ENCODE peak calls at places on chromosomes 3 and 15, in nine cellular contexts. M, F, P, B, W, T, R, J and Y are unnamed samples.

GRCh38 chr15:35822153-35822552 is 276.2 kb upstream of the DPH6 start:
- DNase-seq in M (no peak), F (no peak), P (no peak), B (no peak), W (no peak), T (no peak), R (no peak), J (no peak), Y (no peak)

GRCh38 chr15:60215225-60215963 is 182.4 kb downstream of the ANXA2 start:
- DNase-seq in M (no peak), F (no peak), P (no peak), B (no peak), W (no peak), T (no peak), R (peak; percentile 23), J (no peak), Y (no peak)

GRCh38 chr3:172256101-172256687 is 192.1 kb downstream of the GHSR start:
- DNase-seq in M (no peak), F (no peak), P (no peak), B (no peak), W (no peak), T (peak; percentile 19), R (no peak), J (no peak), Y (no peak)

GRCh38 chr15:73888224-73889041 is 15.1 kb downstream of the TBC1D21 start:
- DNase-seq in M (no peak), F (peak; percentile 64), P (no peak), B (no peak), W (no peak), T (no peak), R (no peak), J (no peak), Y (no peak)

GRCh38 chr15:27842526-27842925 is 256.6 kb downstream of the OCA2 start:
- DNase-seq in M (no peak), F (no peak), P (no peak), B (no peak), W (peak; percentile 75), T (no peak), R (no peak), J (no peak), Y (peak; percentile 43)

GRCh38 chr15:72593838-72594237 is 60.7 kb upstream of the GOLGA6B start:
- DNase-seq in M (no peak), F (no peak), P (no peak), B (no peak), W (no peak), T (no peak), R (no peak), J (no peak), Y (no peak)

GRCh38 chr3:8445861-8446260 is 55.8 kb upstream of the LMCD1 start:
- DNase-seq in M (peak; percentile 76), F (no peak), P (no peak), B (no peak), W (peak; percentile 86), T (peak; percentile 86), R (no peak), J (no peak), Y (peak; percentile 80)

GRCh38 chr3:197499427-197499826 is 56.3 kb downstream of the BDH1 start:
- DNase-seq in M (peak; percentile 85), F (no peak), P (no peak), B (no peak), W (peak; percentile 96), T (peak; percentile 69), R (no peak), J (no peak), Y (peak; percentile 44)

GRCh38 chr3:31839144-31839917 is 141.7 kb downstream of the OSBPL10 start:
- DNase-seq in M (no peak), F (no peak), P (no peak), B (no peak), W (no peak), T (peak; percentile 11), R (no peak), J (no peak), Y (no peak)

GRCh38 chr15:57364282-57365007 is 11.9 kb upstream of the CGNL1 start:
- DNase-seq in M (no peak), F (no peak), P (no peak), B (no peak), W (no peak), T (no peak), R (no peak), J (no peak), Y (no peak)

GRCh38 chr3:159796744-159797143 is 191.9 kb upstream of the IL12A start:
- DNase-seq in M (peak; percentile 59), F (no peak), P (no peak), B (no peak), W (peak; percentile 91), T (peak; percentile 73), R (no peak), J (no peak), Y (peak; percentile 86)

GRCh38 chr3:171801738-171802600 is 8.3 kb downstream of the PLD1 start:
- DNase-seq in M (peak; percentile 82), F (no peak), P (no peak), B (no peak), W (peak; percentile 89), T (peak; percentile 90), R (no peak), J (no peak), Y (peak; percentile 81)

GRCh38 chr3:169526246-169526645 is 137.3 kb downstream of the MECOM start:
- DNase-seq in M (peak; percentile 19), F (no peak), P (no peak), B (no peak), W (peak; percentile 33), T (peak; percentile 28), R (no peak), J (no peak), Y (no peak)

GRCh38 chr3:8578282-8578681 is 66.3 kb downstream of the SSUH2 start:
- DNase-seq in M (no peak), F (no peak), P (no peak), B (no peak), W (no peak), T (no peak), R (no peak), J (no peak), Y (no peak)